ENCODE peak calls at places on chromosomes 6 and 20, in eight cellular contexts. D is natural killer cell; W is endodermal cell; M is AG09319; Q is cardiac muscle cell; T is CD8-positive, alpha-beta T cell; G is osteocyte; J is endothelial cell of umbilical vein. A is an unnamed sample.

GRCh38 chr6:23522751-23523527 is 603.1 kb upstream of the NRSN1 start:
- DNase-seq in J (no peak), M (no peak), T (no peak), W (no peak), D (no peak), G (no peak), Q (no peak), A (peak)

GRCh38 chr20:51237278-51237677 is 214.4 kb upstream of the KCNG1 start:
- DNase-seq in M (no peak), Q (peak), D (no peak), T (no peak), G (no peak), W (no peak), J (no peak), A (no peak)

GRCh38 chr6:169811521-169812256 is 60.3 kb downstream of the ERMARD start:
- DNase-seq in W (peak), G (peak), M (no peak), Q (no peak), J (no peak), T (no peak), D (no peak), A (no peak)

GRCh38 chr6:90403489-90404381 is 107.1 kb upstream of the BACH2 start:
- DNase-seq in D (no peak), W (peak), J (no peak), T (no peak), Q (peak), M (no peak), G (no peak), A (no peak)

GRCh38 chr20:32702706-32703425 is 29.1 kb upstream of the C20orf203 start:
- DNase-seq in W (peak), T (no peak), Q (no peak), M (no peak), G (no peak), J (no peak), D (no peak), A (no peak)

GRCh38 chr20:52766645-52767435 is 205.3 kb upstream of the TSHZ2 start:
- DNase-seq in D (no peak), W (no peak), J (no peak), M (no peak), Q (no peak), G (no peak), T (no peak), A (no peak)

GRCh38 chr6:100370265-100370664 is 94.5 kb downstream of the SIM1 start:
- DNase-seq in G (no peak), M (no peak), D (no peak), W (no peak), J (no peak), Q (no peak), T (no peak), A (no peak)

GRCh38 chr6:93418448-93419303 is 683 bp downstream of the EPHA7 start:
- DNase-seq in J (peak), T (no peak), G (peak), W (peak), M (no peak), Q (peak), D (no peak), A (peak)

GRCh38 chr6:136982928-136983327 is 60.8 kb downstream of the SLC35D3 start:
- DNase-seq in G (no peak), D (no peak), J (no peak), M (no peak), T (no peak), Q (no peak), W (no peak), A (no peak)

GRCh38 chr20:48025061-48025515 is 239.8 kb upstream of the SULF2 start:
- DNase-seq in D (no peak), Q (peak), J (no peak), T (no peak), M (peak), W (peak), G (peak), A (peak)

GRCh38 chr6:113461153-113461897 is 395.8 kb upstream of the MARCKS start:
- DNase-seq in D (no peak), G (no peak), T (no peak), W (no peak), M (no peak), Q (peak), J (peak), A (no peak)

GRCh38 chr20:43937586-43937985 is 22.9 kb downstream of the TOX2 start:
- DNase-seq in G (no peak), D (no peak), M (no peak), W (no peak), J (no peak), T (no peak), Q (peak), A (no peak)

GRCh38 chr6:9250852-9251251 is 815.5 kb upstream of the SLC35B3 start:
- DNase-seq in M (no peak), W (peak), J (peak), Q (peak), D (no peak), T (no peak), G (no peak), A (peak)

GRCh38 chr20:46057856-46058655 is 29.0 kb downstream of the SLC12A5 start:
- DNase-seq in G (peak), M (no peak), J (peak), D (no peak), T (no peak), W (peak), Q (peak), A (no peak)

GRCh38 chr6:15574497-15574896 is 88.3 kb downstream of the DTNBP1 start:
- DNase-seq in W (no peak), J (no peak), T (no peak), M (no peak), G (no peak), D (no peak), Q (no peak), A (no peak)

GRCh38 chr6:55953384-55953783 is 78.0 kb upstream of the BMP5 start:
- DNase-seq in D (no peak), Q (peak), G (no peak), T (no peak), M (peak), W (no peak), J (peak), A (no peak)

GRCh38 chr6:33927551-33927950 is 123.7 kb upstream of the MLN start:
- DNase-seq in T (no peak), W (no peak), G (no peak), Q (peak), D (no peak), J (no peak), M (no peak), A (no peak)

GRCh38 chr6:33746036-33746600 is 587 bp downstream of the IP6K3 start:
- DNase-seq in J (no peak), D (no peak), M (no peak), Q (peak), G (peak), W (peak), T (no peak), A (peak)

GRCh38 chr20:1332749-1333300 is 3.9 kb upstream of the SDCBP2 start:
- DNase-seq in J (peak), G (no peak), M (no peak), T (peak), Q (no peak), D (no peak), W (peak), A (no peak)

GRCh38 chr6:46042355-46042999 is 26.8 kb upstream of the CLIC5 start:
- DNase-seq in Q (peak), W (peak), G (no peak), J (peak), M (no peak), D (no peak), T (no peak), A (peak)

GRCh38 chr6:126312013-126312665 is 27.8 kb upstream of the CENPW start:
- DNase-seq in W (peak), Q (peak), T (no peak), D (no peak), J (peak), M (no peak), G (no peak), A (peak)

GRCh38 chr6:44002591-44003344 is 124.5 kb downstream of the MRPL14 start:
- DNase-seq in J (peak), Q (peak), M (no peak), D (peak), G (no peak), T (peak), W (peak), A (peak)

GRCh38 chr20:59996112-59996511 is 37.9 kb downstream of the CDH26 start:
- DNase-seq in D (no peak), M (no peak), Q (no peak), J (no peak), W (no peak), G (no peak), T (no peak), A (no peak)

GRCh38 chr20:59993736-59994484 is 35.7 kb downstream of the CDH26 start:
- DNase-seq in Q (no peak), J (no peak), D (no peak), G (no peak), T (no peak), W (peak), M (no peak), A (no peak)

GRCh38 chr20:59988141-59988540 is 29.9 kb downstream of the CDH26 start:
- DNase-seq in G (no peak), W (peak), Q (no peak), J (no peak), D (no peak), M (no peak), T (no peak), A (no peak)

GRCh38 chr20:59994697-59995122 is 36.5 kb downstream of the CDH26 start:
- DNase-seq in W (peak), G (peak), Q (peak), T (no peak), J (no peak), M (no peak), D (no peak), A (no peak)

DNA sequence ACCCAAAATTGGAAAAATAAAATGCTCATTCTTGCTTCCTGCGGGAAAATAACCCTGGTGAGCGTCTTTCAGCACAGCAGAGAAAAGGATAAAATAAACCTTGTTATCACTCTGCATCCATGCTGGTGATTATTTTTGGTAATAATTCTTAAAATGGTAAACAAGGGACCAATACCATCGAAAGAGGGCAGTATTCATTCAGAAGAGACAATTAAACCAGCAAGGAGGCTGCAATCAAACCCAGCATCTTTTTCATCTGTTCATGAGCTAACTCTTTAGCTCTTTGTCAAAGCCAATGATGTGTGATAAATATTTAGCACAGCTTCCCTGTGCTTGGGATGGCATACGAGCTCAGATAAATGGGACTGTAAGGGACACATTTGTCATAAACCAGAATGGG is 34.3 kb downstream of the CDH26 start:
- DNase-seq in J (no peak), G (no peak), M (no peak), D (no peak), Q (no peak), T (no peak), W (no peak), A (no peak)
- TF ChIP-seq CTCF in J (no peak), G (no peak), M (no peak), D (no peak), Q (no peak), T (no peak), W (no peak), A (no peak)

GRCh38 chr6:157047328-157047727 is 270.1 kb downstream of the ARID1B start:
- DNase-seq in M (no peak), Q (no peak), T (no peak), G (no peak), D (no peak), J (no peak), W (no peak), A (no peak)

GRCh38 chr6:157046776-157047175 is 269.6 kb downstream of the ARID1B start:
- DNase-seq in W (no peak), J (no peak), D (no peak), Q (no peak), T (no peak), M (no peak), G (no peak), A (no peak)

GRCh38 chr6:157047951-157048350 is 270.8 kb downstream of the ARID1B start:
- DNase-seq in W (no peak), M (peak), Q (peak), J (no peak), G (no peak), D (no peak), T (no peak), A (no peak)

GRCh38 chr6:157049126-157049525 is 271.9 kb downstream of the ARID1B start:
- DNase-seq in D (no peak), M (no peak), T (no peak), G (no peak), Q (no peak), J (no peak), W (no peak), A (no peak)

DNA sequence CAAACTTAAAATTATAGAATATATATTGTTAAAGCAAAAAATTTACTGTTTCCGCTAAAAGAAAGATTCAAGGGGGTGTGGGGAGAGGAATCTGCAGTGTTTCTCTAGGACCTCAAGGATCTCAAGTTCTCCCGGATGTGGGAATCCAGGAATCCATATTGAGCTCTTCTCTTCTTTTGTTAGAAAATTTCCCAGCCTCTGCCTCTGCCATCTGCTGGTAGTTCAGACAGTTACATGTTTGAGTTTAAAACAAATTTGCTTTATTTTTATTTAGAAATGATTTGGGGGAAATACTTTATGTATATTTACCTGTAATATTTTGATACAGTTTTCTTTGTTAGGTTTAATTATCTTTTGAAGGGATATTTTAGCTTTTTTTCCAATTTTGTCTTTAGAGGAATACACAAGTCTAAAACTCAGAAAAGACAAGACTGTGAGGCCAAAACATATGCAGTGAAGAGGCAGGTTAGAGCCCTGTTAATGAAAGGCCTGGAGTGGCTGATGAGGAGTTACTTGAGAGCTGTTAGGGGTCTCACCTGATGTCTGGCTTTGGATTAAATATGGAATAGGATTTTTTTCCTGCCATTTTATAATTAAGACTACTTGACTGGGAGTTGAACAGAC is 268.8 kb downstream of the ARID1B start:
- DNase-seq in W (no peak), T (no peak), G (no peak), Q (peak), J (peak), M (peak), D (no peak), A (no peak)
- TF ChIP-seq CTCF in W (peak), T (peak), G (peak), Q (peak), J (peak), M (peak), D (peak), A (peak)

GRCh38 chr6:118735320-118735719 is 83.9 kb upstream of the CEP85L start:
- DNase-seq in Q (peak), D (no peak), G (no peak), W (peak), M (no peak), J (peak), T (no peak), A (no peak)
- TF ChIP-seq CTCF in Q (peak), D (peak), G (peak), W (peak), M (peak), J (peak), T (no peak), A (peak)

GRCh38 chr6:148523051-148523450 is 180.4 kb downstream of the SASH1 start:
- DNase-seq in W (no peak), D (no peak), G (no peak), J (no peak), Q (peak), T (no peak), M (no peak), A (no peak)
- TF ChIP-seq CTCF in W (no peak), D (no peak), G (no peak), J (no peak), Q (no peak), T (no peak), M (no peak), A (no peak)

DNA sequence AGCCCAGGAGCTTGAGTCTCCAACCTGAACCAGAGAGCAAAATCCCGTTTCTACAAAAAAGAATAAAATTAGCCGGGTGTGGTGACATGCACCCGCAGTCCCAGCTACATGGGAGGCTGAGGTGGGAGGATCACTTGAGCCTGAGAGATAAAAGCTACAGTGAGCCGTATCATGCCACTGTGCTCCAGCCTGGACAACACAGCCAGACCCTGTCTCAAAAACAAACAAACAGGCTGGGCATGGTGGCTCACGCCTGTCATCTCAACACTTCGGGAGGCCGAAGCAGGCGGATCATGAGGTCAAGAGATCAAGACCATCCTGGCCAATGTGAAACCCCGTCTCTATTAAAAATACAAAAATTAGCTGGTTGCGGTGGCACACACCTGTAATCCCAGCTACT is 11.4 kb upstream of the PTCRA start:
- DNase-seq in T (no peak), M (no peak), W (no peak), D (no peak), Q (no peak), J (no peak), G (no peak), A (no peak)
- TF ChIP-seq CTCF in T (no peak), M (no peak), W (no peak), D (no peak), Q (no peak), J (no peak), G (no peak), A (no peak)

DNA sequence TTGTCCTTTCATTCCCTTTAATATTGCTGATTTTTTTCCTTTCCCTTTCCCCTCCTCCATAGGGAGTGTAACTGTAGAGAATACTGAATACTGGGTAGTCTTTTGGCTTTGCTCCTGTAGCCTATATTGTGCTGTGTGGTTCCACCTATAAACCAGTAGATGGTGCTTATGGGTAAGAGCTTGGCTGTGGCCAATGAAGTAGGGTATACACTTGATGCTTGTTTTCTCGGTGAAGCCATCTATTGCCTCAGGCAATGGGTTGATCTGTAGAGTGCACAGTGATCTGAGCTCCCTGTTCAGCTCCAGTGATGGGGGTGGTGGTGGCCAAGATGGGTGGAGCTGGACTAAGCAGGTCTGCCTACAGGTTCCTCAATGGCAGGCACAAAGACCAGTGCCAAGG is 203.3 kb upstream of the IMPG1 start:
- DNase-seq in M (no peak), T (no peak), G (no peak), Q (no peak), W (peak), D (no peak), J (peak), A (no peak)
- TF ChIP-seq CTCF in M (no peak), T (no peak), G (no peak), Q (no peak), W (peak), D (no peak), J (no peak), A (peak)

GRCh38 chr20:57573893-57574292 is 13.0 kb downstream of the PCK1 start:
- DNase-seq in W (no peak), M (no peak), T (no peak), J (no peak), D (no peak), G (no peak), Q (no peak), A (no peak)
- TF ChIP-seq CTCF in W (peak), M (peak), T (no peak), J (no peak), D (no peak), G (peak), Q (no peak), A (peak)

GRCh38 chr20:4289875-4290274 is 274.5 kb upstream of the RNF24 start:
- DNase-seq in D (no peak), M (no peak), Q (no peak), G (peak), T (no peak), W (peak), J (no peak), A (no peak)
- TF ChIP-seq CTCF in D (no peak), M (no peak), Q (peak), G (no peak), T (no peak), W (peak), J (no peak), A (no peak)

DNA sequence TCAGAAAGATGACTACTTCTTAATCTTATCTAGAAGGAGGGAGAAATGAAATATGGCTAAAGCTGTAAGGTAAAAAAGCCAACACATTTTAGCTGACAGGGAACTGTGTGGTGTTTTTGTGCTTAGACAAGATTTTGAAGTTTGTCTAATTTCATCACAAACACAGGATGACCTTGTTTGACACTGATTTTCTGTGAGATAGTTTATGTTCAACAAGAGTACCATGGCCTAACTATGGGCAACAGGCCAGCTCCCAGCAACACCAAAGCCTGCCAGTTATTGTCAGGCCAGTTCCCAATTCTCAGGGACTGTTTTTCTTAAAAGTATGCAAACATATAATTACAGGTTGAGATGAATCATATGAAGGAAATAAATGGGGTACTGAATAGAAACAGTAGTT is 5.5 kb upstream of the ABCF1 start:
- DNase-seq in G (no peak), W (no peak), M (no peak), D (no peak), T (no peak), J (peak), Q (peak), A (no peak)
- TF ChIP-seq CTCF in G (no peak), W (no peak), M (no peak), D (no peak), T (no peak), J (no peak), Q (no peak), A (no peak)

GRCh38 chr6:27260339-27260738 is 12.8 kb downstream of the PRSS16 start:
- DNase-seq in W (peak), J (no peak), G (no peak), M (no peak), Q (peak), T (no peak), D (no peak), A (no peak)

GRCh38 chr6:27254566-27254965 is 7.1 kb downstream of the PRSS16 start:
- DNase-seq in D (no peak), M (no peak), W (no peak), Q (no peak), T (no peak), G (peak), J (no peak), A (no peak)

GRCh38 chr6:27250955-27251671 is 3.6 kb downstream of the PRSS16 start:
- DNase-seq in D (no peak), W (peak), G (no peak), M (no peak), Q (peak), J (no peak), T (peak), A (peak)

GRCh38 chr6:27251672-27252251 is 4.3 kb downstream of the PRSS16 start:
- DNase-seq in T (peak), M (no peak), W (peak), G (no peak), Q (peak), J (peak), D (peak), A (peak)

GRCh38 chr6:27255866-27256265 is 8.4 kb downstream of the PRSS16 start:
- DNase-seq in G (no peak), T (no peak), M (no peak), J (no peak), W (no peak), Q (no peak), D (no peak), A (no peak)
- TF ChIP-seq CTCF in G (no peak), T (no peak), M (no peak), J (no peak), W (no peak), Q (no peak), D (no peak), A (no peak)